ENCODE peak calls at places on chromosomes 1 and 21, in five cellular contexts. Y is cardiac muscle cell, C is caudate nucleus, I is GM23248, L is osteoblast. S is an unnamed sample.

GRCh38 chr1:243930822-243931671 is 81.0 kb upstream of the AKT3 start:
- DNase-seq in L (no peak), Y (no peak), C (peak; percentile 14), I (no peak), S (no peak)

GRCh38 chr1:39132505-39133339 is 71.8 kb upstream of the MACF1 start:
- DNase-seq in L (no peak), C (peak; percentile 65), Y (peak; percentile 67), I (no peak), S (no peak)

GRCh38 chr1:10211805-10212405 is 1.5 kb downstream of the KIF1B start:
- DNase-seq in L (peak; percentile 65), C (peak; percentile 43), I (no peak), Y (peak; percentile 43), S (no peak)

GRCh38 chr1:67285780-67286488 is 21.7 kb upstream of the IL12RB2 start:
- DNase-seq in C (no peak), I (no peak), L (no peak), Y (no peak), S (no peak)

GRCh38 chr1:93448983-93449805 is 1.3 kb downstream of the FNBP1L start:
- DNase-seq in L (peak; percentile 90), I (peak; percentile 76), Y (peak; percentile 19), C (no peak), S (no peak)

GRCh38 chr1:111225717-111226400 is 1.7 kb upstream of the CHI3L2 start:
- DNase-seq in Y (no peak), I (no peak), L (no peak), C (no peak), S (no peak)

GRCh38 chr1:197783510-197783948 is 8.2 kb upstream of the DENND1B start:
- DNase-seq in L (no peak), C (no peak), I (peak; percentile 81), Y (no peak), S (peak; percentile 85)

GRCh38 chr1:15444476-15445389 is 6.5 kb downstream of the CTRC start:
- DNase-seq in Y (peak; percentile 41), L (peak; percentile 73), I (no peak), C (no peak), S (no peak)

GRCh38 chr1:156128749-156129682 is 14.5 kb downstream of the LMNA start:
- DNase-seq in C (no peak), Y (peak; percentile 59), I (peak; percentile 81), L (no peak), S (no peak)

DNA sequence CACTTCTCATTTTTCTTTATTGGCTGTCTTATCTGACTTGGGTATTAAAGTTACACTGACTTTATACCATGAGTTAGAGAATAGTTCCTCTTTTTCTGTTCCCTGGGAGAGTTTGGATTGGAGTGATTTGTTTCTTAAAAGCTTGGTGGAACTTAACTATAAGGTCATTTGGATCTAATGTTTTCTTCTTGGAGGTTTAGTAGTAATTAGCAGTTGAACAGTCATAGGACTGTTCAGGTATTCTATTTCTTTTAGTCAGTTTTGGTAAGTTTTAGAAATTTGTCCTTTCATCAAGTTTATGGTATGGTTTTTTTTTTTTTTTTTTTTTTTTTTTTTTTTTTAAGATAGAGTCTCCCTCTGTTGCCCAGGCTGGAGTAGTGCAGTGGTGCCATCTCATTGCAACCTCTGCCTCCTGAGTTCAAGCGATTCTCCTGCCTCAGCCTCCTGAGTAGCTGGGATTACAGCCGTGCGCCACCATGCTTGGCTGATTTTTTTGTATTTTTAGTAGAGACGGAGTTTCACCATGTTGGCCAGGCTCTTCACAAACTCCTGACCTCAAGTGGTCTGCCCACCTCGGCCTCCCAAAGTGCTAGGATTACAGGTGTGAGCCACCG is 6.3 kb downstream of the TTC3 start:
- DNase-seq in Y (no peak), I (peak; percentile 24), L (no peak), C (no peak), S (no peak)
- H3K27ac ChIP-seq in Y (no peak overlapping the region), I (no peak overlapping the region), L (no peak overlapping the region), C (no peak overlapping the region), S (no peak overlapping the region)

GRCh38 chr1:192945417-192946130 is 113.6 kb downstream of the UCHL5 start:
- DNase-seq in C (no peak), Y (no peak), L (no peak), I (no peak), S (no peak)

GRCh38 chr1:192941722-192942411 is 117.3 kb downstream of the UCHL5 start:
- DNase-seq in I (no peak), Y (no peak), L (no peak), C (no peak), S (no peak)

GRCh38 chr1:192943108-192943507 is 116.1 kb downstream of the UCHL5 start:
- DNase-seq in I (no peak), C (no peak), Y (no peak), L (no peak), S (no peak)

GRCh38 chr1:192939440-192939839 is 119.7 kb downstream of the UCHL5 start:
- DNase-seq in I (no peak), Y (no peak), L (no peak), C (no peak), S (no peak)

GRCh38 chr1:192943522-192943921 is 115.6 kb downstream of the UCHL5 start:
- DNase-seq in C (no peak), L (no peak), I (no peak), Y (no peak), S (no peak)
- H3K27ac ChIP-seq in C (no peak overlapping the region), L (no peak overlapping the region), I (no peak overlapping the region), Y (no peak overlapping the region), S (no peak overlapping the region)

DNA sequence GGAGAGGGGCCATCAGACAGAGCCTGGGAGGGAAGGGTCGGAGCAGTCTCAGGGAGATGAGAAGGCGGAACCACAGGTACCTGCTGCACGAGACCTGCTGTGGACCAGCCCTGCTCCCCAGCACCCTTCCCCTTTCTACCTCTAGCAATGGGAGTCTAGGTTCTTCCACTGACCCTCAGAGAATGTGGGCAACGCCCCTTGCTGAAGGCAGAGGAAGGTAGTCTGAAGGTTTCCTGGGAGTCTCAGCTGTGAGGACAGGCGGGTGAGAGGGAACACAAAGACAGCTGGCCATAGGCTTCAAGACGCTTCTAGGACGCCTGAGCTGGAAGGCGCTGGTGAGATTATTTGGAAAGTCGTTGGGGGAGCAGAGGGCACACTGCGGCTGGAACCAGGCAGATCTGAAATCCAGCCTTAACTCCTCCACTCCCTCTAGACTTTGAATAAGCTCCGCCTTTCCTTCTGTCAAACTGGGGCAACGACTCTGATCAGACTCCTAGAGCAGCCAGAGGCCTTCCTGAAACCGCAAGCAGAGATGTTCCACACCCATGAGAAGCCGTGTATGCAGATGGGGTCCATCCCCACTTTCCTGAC is 18.1 kb downstream of the SLC45A3 start:
- DNase-seq in L (no peak), C (no peak), Y (no peak), I (no peak), S (no peak)
- H3K27ac ChIP-seq in L (no peak overlapping the region), C (no peak overlapping the region), Y (no peak overlapping the region), I (no peak overlapping the region), S (no peak overlapping the region)

GRCh38 chr1:59520194-59520593 is 223.3 kb downstream of the FGGY start:
- DNase-seq in Y (no peak), I (peak; percentile 43), C (no peak), L (peak; percentile 31), S (no peak)
- H3K27ac ChIP-seq in Y (no peak overlapping the region), I (no peak overlapping the region), C (no peak overlapping the region), L (no peak overlapping the region), S (no peak overlapping the region)

DNA sequence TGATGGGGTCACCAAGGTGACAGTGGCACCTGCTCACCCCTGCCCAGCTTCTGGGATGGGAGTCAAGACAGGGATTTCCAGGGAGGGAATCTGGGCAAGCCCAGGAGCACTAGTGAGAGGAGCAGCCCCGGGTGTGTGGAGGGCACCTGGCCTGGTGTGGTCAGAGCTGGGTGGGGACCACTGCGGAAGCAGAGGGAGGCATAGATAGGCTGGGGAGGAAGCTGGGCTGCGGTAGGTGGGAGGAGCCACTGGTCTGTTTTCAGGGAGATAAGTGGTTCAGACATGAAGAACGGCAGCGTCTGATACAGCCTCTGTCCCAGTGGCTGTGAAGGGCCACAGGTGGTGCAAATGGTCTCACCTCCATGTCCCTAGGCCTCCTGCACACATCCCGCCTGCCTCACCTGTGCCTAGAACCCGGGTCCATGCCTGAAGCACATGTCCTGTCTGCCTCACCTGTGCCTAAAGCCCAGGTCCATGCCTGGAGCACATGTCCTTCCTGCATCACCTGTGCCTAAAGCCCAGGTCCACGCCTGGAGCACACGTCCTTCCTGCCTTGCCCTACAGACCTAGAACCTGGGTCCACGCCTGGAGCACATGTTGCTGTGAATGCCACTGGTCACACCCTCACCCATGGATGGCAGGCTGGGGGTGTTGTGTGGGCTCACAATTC is 325.9 kb upstream of the AJAP1 start:
- DNase-seq in I (no peak), L (no peak), C (no peak), Y (no peak), S (no peak)
- H3K27ac ChIP-seq in I (no peak overlapping the region), L (no peak overlapping the region), C (no peak overlapping the region), Y (no peak overlapping the region), S (no peak overlapping the region)

DNA sequence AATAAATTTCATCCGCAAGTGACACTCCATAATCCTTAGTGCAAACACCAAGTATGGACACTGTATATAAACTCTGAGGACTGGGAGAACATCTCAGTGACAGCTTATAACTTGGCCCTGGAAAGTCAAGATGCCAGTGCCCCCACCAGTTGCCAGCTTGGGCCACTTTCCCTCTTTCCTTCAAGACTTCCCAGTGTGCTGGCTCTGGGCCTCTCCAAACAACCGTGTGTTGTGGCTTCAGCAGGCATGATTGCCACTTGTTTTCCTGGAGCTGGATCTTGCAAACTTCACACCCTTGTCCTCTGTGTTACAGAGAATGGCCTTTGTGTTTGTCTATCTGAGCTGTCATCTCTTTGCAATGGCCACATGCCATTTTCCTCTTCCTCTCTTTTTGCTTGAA is 37.0 kb downstream of the CCDC185 start:
- DNase-seq in L (no peak), Y (no peak), I (peak; percentile 18), C (no peak), S (no peak)
- H3K27ac ChIP-seq in L (no peak overlapping the region), Y (no peak overlapping the region), I (peak overlapping the region; percentile 83), C (no peak overlapping the region), S (peak overlapping the region; percentile 79)

GRCh38 chr21:42986125-42986783 is 11.9 kb downstream of the PKNOX1 start:
- DNase-seq in I (peak; percentile 18), Y (no peak), L (no peak), C (no peak), S (no peak)
- H3K27ac ChIP-seq in I (no peak overlapping the region), Y (no peak overlapping the region), L (no peak overlapping the region), C (no peak overlapping the region), S (no peak overlapping the region)

GRCh38 chr21:27154451-27155129 is 187.7 kb upstream of the ADAMTS5 start:
- DNase-seq in Y (no peak), L (no peak), I (peak; percentile 16), C (no peak), S (no peak)
- H3K27ac ChIP-seq in Y (no peak overlapping the region), L (no peak overlapping the region), I (no peak overlapping the region), C (no peak overlapping the region), S (no peak overlapping the region)

DNA sequence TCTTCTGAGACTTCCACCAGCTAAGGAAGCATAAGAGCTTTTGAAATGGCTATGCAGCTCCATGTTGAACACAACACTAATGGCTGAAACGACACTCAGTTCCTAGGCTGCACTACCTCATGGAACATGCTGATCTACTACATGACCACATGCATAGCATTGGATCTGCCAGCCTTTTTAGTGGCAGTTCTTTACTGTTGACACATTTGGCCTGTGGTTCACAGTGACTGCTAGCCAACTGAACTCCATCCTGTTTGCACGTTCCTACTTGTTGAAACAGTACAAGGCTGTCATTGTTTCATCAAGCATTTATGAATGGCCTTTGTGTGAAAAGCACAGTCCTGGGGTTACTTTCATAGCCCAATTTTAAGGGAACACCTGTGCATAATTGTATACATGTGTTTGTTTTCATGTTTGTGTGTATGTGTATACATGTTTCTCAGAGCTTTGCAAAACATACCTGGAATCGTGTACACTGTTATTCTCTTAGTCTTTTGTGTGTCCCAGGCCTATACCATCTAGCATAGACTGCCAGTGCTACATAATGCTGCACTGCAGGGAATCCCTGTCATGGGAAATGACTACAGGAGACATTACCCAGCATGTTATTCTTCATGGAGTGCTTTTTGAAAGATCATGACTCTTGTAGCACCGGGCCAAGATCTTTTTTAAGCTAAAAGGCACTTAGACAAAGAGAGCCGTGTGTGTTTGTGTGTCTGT is 179.6 kb upstream of the ESRRG start:
- DNase-seq in I (no peak), Y (no peak), L (no peak), C (no peak), S (peak; percentile 94)
- H3K27ac ChIP-seq in I (no peak overlapping the region), Y (peak overlapping the region; percentile 41), L (no peak overlapping the region), C (no peak overlapping the region), S (peak overlapping the region; percentile 98)

S was measured in epithelial cell of prostate.